ENCODE peak calls at places on chromosomes 2 and 18, in seven cellular contexts. Q is bronchial epithelial cell; P is endothelial cell; F is cardiac muscle cell; R is colonic mucosa; N is B cell; U is CD4-positive, alpha-beta T cell. T is an unnamed sample.

GRCh38 chr2:213688129-213688528 is 403.9 kb downstream of the SPAG16 start:
- DNase-seq in Q (no peak), P (no peak), F (no peak), R (no peak), N (no peak), U (no peak), T (no peak)

GRCh38 chr18:2480536-2480935 is 90.8 kb downstream of the METTL4 start:
- DNase-seq in Q (peak), P (no peak), F (no peak), R (no peak), N (no peak), U (no peak), T (no peak)

GRCh38 chr2:207463433-207463832 is 66.3 kb upstream of the CREB1 start:
- DNase-seq in Q (no peak), P (no peak), F (peak), R (no peak), N (no peak), U (no peak), T (no peak)

GRCh38 chr18:44818668-44819403 is 138.1 kb downstream of the SETBP1 start:
- DNase-seq in Q (no peak), P (no peak), F (no peak), R (no peak), N (peak), U (no peak), T (no peak)

GRCh38 chr18:11980148-11980554 is 1.2 kb upstream of the IMPA2 start:
- DNase-seq in Q (peak), P (no peak), F (no peak), R (no peak), N (no peak), U (no peak), T (no peak)

GRCh38 chr2:190069936-190070696 is 7.6 kb upstream of the MSTN start:
- DNase-seq in Q (peak), P (peak), F (peak), R (peak), N (peak), U (no peak), T (no peak)

GRCh38 chr2:178508646-178509045 is 28.4 kb downstream of the PLEKHA3 start:
- DNase-seq in Q (no peak), P (no peak), F (no peak), R (no peak), N (no peak), U (no peak), T (no peak)

GRCh38 chr18:54140641-54141040 is 83.8 kb downstream of the MBD2 start:
- DNase-seq in Q (no peak), P (no peak), F (peak), R (no peak), N (no peak), U (no peak), T (no peak)

GRCh38 chr18:35386600-35387366 is 9.6 kb upstream of the ZNF396 start:
- DNase-seq in Q (peak), P (peak), F (peak), R (peak), N (peak), U (peak), T (no peak)

GRCh38 chr2:164495491-164496223 is 125.6 kb downstream of the GRB14 start:
- DNase-seq in Q (peak), P (peak), F (peak), R (no peak), N (no peak), U (no peak), T (no peak)
- TF ChIP-seq CTCF in Q (peak), P (peak), F (peak), R (no peak), N (no peak), U (no peak), T (peak)

DNA sequence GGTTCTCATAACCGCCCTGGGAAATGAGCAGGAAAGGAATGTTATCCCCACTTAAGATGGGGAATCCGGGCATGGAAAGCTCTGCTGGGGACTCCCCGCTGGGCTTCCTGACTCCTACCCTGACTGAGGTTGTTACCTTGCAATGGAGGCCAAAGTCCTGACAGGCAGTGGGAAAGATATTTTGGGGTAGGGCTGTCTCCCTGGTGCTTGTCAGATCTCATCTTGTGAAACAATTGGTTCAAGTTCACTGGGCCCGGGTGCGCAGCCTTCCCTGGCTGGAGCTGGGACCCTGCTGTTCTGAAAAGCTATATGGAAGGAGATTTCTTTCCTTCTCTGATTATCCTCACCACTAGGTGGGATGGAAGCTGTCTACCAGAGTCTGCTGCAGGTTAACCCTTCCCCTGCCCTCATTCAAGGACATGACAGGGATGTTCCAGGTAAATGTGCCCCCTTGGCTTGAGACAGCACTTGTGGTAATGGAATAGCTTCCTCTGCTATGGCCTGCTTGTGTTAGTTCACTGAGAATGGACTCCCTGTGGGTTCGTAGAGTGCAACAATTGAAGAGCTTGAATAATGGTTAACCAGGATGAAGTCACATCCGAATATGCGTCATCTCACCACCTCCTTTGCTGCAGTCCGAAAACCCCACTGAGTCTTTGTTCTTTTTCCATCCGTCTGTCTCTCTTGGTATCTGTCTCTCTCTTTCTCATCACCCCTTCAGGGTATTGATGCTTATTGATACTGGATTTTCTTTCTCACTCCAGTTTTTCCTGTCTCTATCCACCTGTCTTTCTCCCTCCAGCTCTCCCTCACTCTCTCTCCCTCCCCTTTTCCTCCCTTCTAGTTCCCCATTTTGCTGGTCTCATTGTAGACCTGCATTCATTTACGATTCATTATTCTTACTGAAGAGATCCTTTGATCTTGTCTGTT is 67.8 kb upstream of the EPAS1 start:
- DNase-seq in Q (no peak), P (no peak), F (peak), R (peak), N (no peak), U (no peak), T (no peak)
- TF ChIP-seq CTCF in Q (no peak), P (no peak), F (no peak), R (no peak), N (no peak), U (no peak), T (no peak)

DNA sequence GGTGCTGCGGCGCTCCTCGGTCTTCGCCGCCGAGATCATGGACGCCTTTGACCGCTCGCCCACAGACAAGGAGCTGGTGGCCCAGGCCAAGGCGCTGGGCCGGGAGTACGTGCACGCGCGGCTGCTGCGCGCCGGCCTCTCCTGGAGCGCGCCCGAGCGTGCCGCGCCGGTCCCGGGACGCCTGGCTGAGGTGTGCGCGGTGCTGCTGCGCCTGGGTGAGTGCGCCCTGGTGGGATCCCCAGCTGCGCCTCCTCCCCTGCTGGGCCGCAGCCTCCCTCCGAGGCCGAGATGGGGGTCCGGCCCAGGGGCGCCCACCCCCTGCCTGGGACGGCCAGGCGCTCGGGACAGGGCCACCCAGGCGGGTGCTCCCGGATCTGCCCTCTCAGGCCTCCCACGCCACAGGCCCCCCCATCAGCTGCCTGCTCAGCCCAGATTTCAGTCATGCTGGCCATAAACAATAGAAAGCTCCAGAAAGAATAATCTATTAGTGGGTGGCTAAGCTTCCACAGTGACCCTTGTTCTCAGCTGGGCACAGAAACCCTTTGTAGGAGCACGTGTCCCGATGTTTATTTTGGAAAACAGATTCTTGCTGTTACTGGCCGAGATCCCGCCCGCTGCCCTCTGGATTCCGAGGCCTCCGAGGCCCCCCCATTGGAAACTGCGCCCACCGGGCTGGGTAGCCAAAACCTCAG is 1.1 kb downstream of the BOK start:
- DNase-seq in Q (peak), P (peak), F (peak), R (peak), N (no peak), U (no peak), T (no peak)
- TF ChIP-seq CTCF in Q (no peak), P (no peak), F (no peak), R (no peak), N (no peak), U (no peak), T (no peak)

GRCh38 chr2:14536976-14537375 is 95.5 kb upstream of the LRATD1 start:
- DNase-seq in Q (peak), P (no peak), F (no peak), R (no peak), N (no peak), U (no peak), T (no peak)
- TF ChIP-seq CTCF in Q (no peak), P (no peak), F (no peak), R (no peak), N (no peak), U (no peak), T (no peak)

DNA sequence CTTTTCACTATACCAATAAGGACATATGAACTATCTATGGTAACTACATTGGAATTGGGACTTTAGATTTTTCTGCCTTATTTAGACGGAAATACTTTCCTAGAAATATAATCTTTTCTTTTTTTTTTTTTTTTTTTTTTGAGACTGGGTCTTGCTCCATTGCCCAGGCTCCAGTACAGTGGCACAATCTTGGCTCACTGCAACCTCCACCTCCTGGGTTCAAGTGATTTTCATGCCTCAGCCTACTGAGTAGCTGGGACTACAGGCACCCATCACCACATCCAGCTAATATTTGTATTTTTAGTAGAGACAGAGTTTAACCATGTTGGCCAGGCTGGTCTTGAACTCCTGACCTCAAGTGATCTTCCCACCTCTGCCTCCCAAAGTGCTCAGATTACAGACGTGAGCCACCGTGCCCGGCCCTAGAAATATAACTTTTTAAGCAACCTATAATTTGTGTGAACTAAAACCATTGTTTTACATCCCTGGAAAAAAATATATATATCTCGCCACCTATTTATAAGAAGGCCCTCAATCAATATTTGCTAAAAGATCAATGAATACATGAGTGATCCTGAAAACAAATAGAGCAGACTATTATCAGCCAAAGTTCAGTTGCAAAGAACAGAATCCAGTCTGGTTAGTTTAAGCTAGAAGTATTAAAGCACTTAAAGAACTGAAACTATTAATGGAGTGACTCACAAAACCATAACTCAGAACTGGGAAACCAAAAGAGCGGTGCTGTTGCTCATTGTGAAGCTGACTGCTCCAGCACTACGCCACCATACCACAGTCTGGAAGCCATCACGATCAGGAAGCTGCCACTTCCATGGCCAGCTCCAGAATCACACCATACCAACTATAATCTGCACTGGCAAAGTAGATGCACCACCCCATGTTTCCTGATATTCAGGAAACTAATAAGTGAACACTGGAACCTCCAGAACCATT is 8.4 kb upstream of the HNRNPLL start:
- DNase-seq in Q (peak), P (no peak), F (no peak), R (no peak), N (no peak), U (no peak), T (no peak)
- TF ChIP-seq CTCF in Q (no peak), P (no peak), F (no peak), R (no peak), N (no peak), U (no peak), T (no peak)

GRCh38 chr2:49251251-49251650 is 96.9 kb upstream of the FSHR start:
- DNase-seq in Q (no peak), P (no peak), F (no peak), R (no peak), N (no peak), U (no peak), T (no peak)

GRCh38 chr2:49259926-49260325 is 105.6 kb upstream of the FSHR start:
- DNase-seq in Q (no peak), P (no peak), F (peak), R (no peak), N (no peak), U (no peak), T (no peak)

GRCh38 chr2:49251766-49252165 is 97.5 kb upstream of the FSHR start:
- DNase-seq in Q (peak), P (no peak), F (peak), R (no peak), N (no peak), U (no peak), T (no peak)

GRCh38 chr2:49254401-49254800 is 100.1 kb upstream of the FSHR start:
- DNase-seq in Q (no peak), P (no peak), F (no peak), R (no peak), N (no peak), U (no peak), T (no peak)

GRCh38 chr2:49255325-49256023 is 101.2 kb upstream of the FSHR start:
- DNase-seq in Q (no peak), P (no peak), F (peak), R (no peak), N (no peak), U (no peak), T (no peak)
- TF ChIP-seq CTCF in Q (no peak), P (no peak), F (peak), R (no peak), N (no peak), U (no peak), T (peak)